ENCODE peak calls at places on chromosomes 11 and 22, in eight cellular contexts. H is progenitor cell of endocrine pancreas, O is dorsolateral prefrontal cortex, E is suprapubic skin, W is RWPE1, I is spleen, M is HFFc6, J is cardiac fibroblast. S is an unnamed sample.

GRCh38 chr22:37887610-37888378 is 18.3 kb upstream of the MICALL1 start:
- DNase-seq in H (no peak), O (peak; percentile 34), E (no peak), W (peak; percentile 64), I (no peak), M (peak; percentile 54), J (peak; percentile 96), S (no peak)

GRCh38 chr11:94036096-94036495 is 14.9 kb downstream of the HEPHL1 start:
- DNase-seq in H (no peak), O (no peak), E (no peak), W (no peak), I (no peak), M (no peak), J (no peak), S (no peak)

GRCh38 chr22:46346680-46347405 is 11.3 kb downstream of the TRMU start:
- DNase-seq in H (no peak), O (no peak), E (no peak), W (no peak), I (peak; percentile 30), M (no peak), J (no peak), S (no peak)

GRCh38 chr11:121482231-121483129 is 29.7 kb upstream of the SORL1-AS1 start:
- DNase-seq in H (no peak), O (no peak), E (no peak), W (no peak), I (no peak), M (no peak), J (peak; percentile 13), S (no peak)

GRCh38 chr11:26227311-26227710 is 104.6 kb upstream of the ANO3 start:
- DNase-seq in H (no peak), O (no peak), E (no peak), W (peak; percentile 52), I (no peak), M (peak; percentile 82), J (peak; percentile 87), S (no peak)

GRCh38 chr11:111944139-111944538 is 7.0 kb downstream of the DIXDC1 start:
- DNase-seq in H (no peak), O (no peak), E (no peak), W (no peak), I (no peak), M (peak; percentile 88), J (peak; percentile 90), S (no peak)

GRCh38 chr22:34278121-34278520 is 357.8 kb upstream of the LARGE1 start:
- DNase-seq in H (no peak), O (no peak), E (no peak), W (no peak), I (no peak), M (no peak), J (no peak), S (no peak)

GRCh38 chr11:118908931-118909618 is 16.7 kb downstream of the BCL9L start:
- DNase-seq in H (no peak), O (peak; percentile 72), E (peak; percentile 82), W (no peak), I (peak; percentile 74), M (peak; percentile 81), J (peak; percentile 95), S (peak; percentile 86)

GRCh38 chr11:45715398-45715797 is 50.0 kb upstream of the CHST1 start:
- DNase-seq in H (no peak), O (no peak), E (no peak), W (no peak), I (no peak), M (no peak), J (no peak), S (no peak)

GRCh38 chr22:49810363-49811013 is 17.2 kb downstream of the BRD1 start:
- DNase-seq in H (no peak), O (no peak), E (no peak), W (no peak), I (no peak), M (no peak), J (peak; percentile 48), S (no peak)

GRCh38 chr11:103529217-103529684 is 420.0 kb downstream of the DYNC2H1 start:
- DNase-seq in H (no peak), O (no peak), E (no peak), W (peak; percentile 49), I (no peak), M (peak; percentile 90), J (peak; percentile 59), S (no peak)

GRCh38 chr11:45021001-45021400 is 70.3 kb upstream of the TP53I11 start:
- DNase-seq in H (no peak), O (no peak), E (no peak), W (no peak), I (no peak), M (no peak), J (peak; percentile 40), S (no peak)

GRCh38 chr22:20526628-20527355 is 19.4 kb downstream of the MED15 start:
- DNase-seq in H (no peak), O (no peak), E (no peak), W (no peak), I (no peak), M (peak; percentile 88), J (peak; percentile 76), S (no peak)

GRCh38 chr11:123537726-123538125 is 107.7 kb downstream of the GRAMD1B start:
- DNase-seq in H (no peak), O (no peak), E (no peak), W (no peak), I (no peak), M (no peak), J (no peak), S (no peak)

GRCh38 chr11:61256710-61257482 is 15.9 kb downstream of the PGA5 start:
- DNase-seq in H (no peak), O (no peak), E (no peak), W (no peak), I (no peak), M (no peak), J (no peak), S (no peak)

GRCh38 chr11:94780432-94780831 is 12.3 kb downstream of the AMOTL1 start:
- DNase-seq in H (no peak), O (no peak), E (no peak), W (no peak), I (no peak), M (no peak), J (no peak), S (no peak)

GRCh38 chr11:11973866-11974265 is 34.6 kb downstream of the DKK3 start:
- DNase-seq in H (no peak), O (peak; percentile 9), E (no peak), W (no peak), I (no peak), M (no peak), J (peak; percentile 34), S (no peak)

GRCh38 chr11:19790831-19791552 is 78.4 kb downstream of the NAV2 start:
- DNase-seq in H (no peak), O (no peak), E (no peak), W (no peak), I (no peak), M (no peak), J (no peak), S (no peak)

GRCh38 chr11:131943296-131943695 is 572.9 kb downstream of the NTM start:
- DNase-seq in H (no peak), O (no peak), E (no peak), W (peak; percentile 6), I (no peak), M (no peak), J (no peak), S (no peak)

GRCh38 chr11:29173660-29174062 is 843.2 kb downstream of the KCNA4 start:
- DNase-seq in H (no peak), O (no peak), E (no peak), W (peak; percentile 9), I (no peak), M (peak; percentile 71), J (peak; percentile 67), S (no peak)

GRCh38 chr22:28237783-28238182 is 318.7 kb upstream of the PITPNB start:
- DNase-seq in H (no peak), O (no peak), E (no peak), W (no peak), I (no peak), M (no peak), J (no peak), S (no peak)
- TF ChIP-seq CTCF in H (no peak), O (no peak), E (no peak), W (no peak), I (no peak), M (no peak), J (no peak), S (no peak)

DNA sequence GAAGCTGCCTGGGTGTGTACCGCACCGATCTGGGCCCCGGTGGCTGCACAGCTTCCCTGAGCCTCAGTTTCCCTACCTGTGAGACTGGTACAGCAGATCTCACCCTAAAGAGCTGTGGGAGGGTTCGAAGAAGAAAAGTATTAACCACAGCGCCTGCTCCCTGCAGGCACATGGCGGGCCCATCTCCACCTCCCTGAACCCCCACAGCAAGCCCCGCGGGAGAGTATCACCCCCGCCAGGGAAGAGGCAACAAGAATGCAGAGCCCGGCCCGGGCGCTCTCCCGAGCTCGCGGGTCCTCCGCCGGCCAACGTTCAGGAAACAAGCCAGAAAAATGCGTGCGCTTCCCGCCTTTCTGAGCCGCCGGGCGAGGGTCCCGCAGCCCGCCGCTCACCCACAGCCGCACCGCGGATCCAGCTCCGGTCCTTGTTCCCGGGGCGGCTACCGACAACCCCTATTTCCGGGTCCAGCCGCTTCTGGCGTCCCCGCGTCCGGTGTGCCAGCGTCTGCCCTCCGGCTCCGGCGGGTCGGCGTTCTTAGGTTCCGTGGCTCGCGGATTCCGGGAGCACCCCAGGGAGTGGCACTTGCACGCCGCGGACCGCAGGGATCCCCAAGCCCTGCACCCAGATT is at the start of gene TOP3B:
- DNase-seq in H (peak; percentile 59), O (peak; percentile 80), E (peak; percentile 89), W (peak; percentile 63), I (peak; percentile 95), M (peak; percentile 63), J (peak; percentile 81), S (peak; percentile 83)
- TF ChIP-seq CTCF in H (no peak), O (peak; percentile 20), E (no peak), W (no peak), I (no peak), M (no peak), J (no peak), S (no peak)

GRCh38 chr11:33987545-33987944 is 64.0 kb upstream of the CAPRIN1 start:
- DNase-seq in H (no peak), O (no peak), E (no peak), W (no peak), I (no peak), M (no peak), J (no peak), S (no peak)

GRCh38 chr11:33987975-33988580 is 63.5 kb upstream of the CAPRIN1 start:
- DNase-seq in H (peak; percentile 28), O (peak; percentile 77), E (peak; percentile 73), W (peak; percentile 46), I (peak; percentile 88), M (peak; percentile 62), J (peak; percentile 91), S (peak; percentile 45)

GRCh38 chr11:33982661-33983060 is 68.9 kb upstream of the CAPRIN1 start:
- DNase-seq in H (no peak), O (no peak), E (no peak), W (no peak), I (no peak), M (no peak), J (no peak), S (no peak)

GRCh38 chr11:33980896-33981295 is 70.6 kb upstream of the CAPRIN1 start:
- DNase-seq in H (no peak), O (no peak), E (no peak), W (no peak), I (no peak), M (no peak), J (peak; percentile 36), S (no peak)

GRCh38 chr11:33984682-33985389 is 66.7 kb upstream of the CAPRIN1 start:
- DNase-seq in H (no peak), O (no peak), E (no peak), W (no peak), I (no peak), M (peak; percentile 9), J (peak; percentile 6), S (no peak)
- TF ChIP-seq CTCF in H (no peak), O (peak; percentile 14), E (no peak), W (no peak), I (no peak), M (peak; percentile 67), J (peak; percentile 29), S (no peak)

GRCh38 chr11:92894197-92894596 is 75.3 kb upstream of the MTNR1B start:
- DNase-seq in H (no peak), O (no peak), E (no peak), W (no peak), I (no peak), M (peak; percentile 3), J (no peak), S (no peak)
- TF ChIP-seq CTCF in H (no peak), O (no peak), E (no peak), W (no peak), I (no peak), M (no peak), J (no peak), S (no peak)

S was measured in nephron progenitor cell.